ENCODE peak calls at places on chromosomes 2 and 18, in nine cellular contexts. One of them, this sample, is unnamed.

GRCh38 chr2:235607541-235608199 is 113.8 kb downstream of the AGAP1 start:
- DNase-seq in HCT116: no peak
- DNase-seq in GM12878: no peak
- DNase-seq in SK-N-SH: no peak
- DNase-seq in WTC11: no peak
- DNase-seq in A549: no peak
- DNase-seq in endothelial cell of umbilical vein: no peak
- DNase-seq in HepG2: no peak
- DNase-seq in K562: no peak
- DNase-seq in this sample: no peak

GRCh38 chr2:6525371-6525770 is 340.3 kb downstream of the CMPK2 start:
- DNase-seq in SK-N-SH: peak
- DNase-seq in WTC11: no peak
- DNase-seq in GM12878: no peak
- DNase-seq in A549: no peak
- DNase-seq in endothelial cell of umbilical vein: no peak
- DNase-seq in HepG2: no peak
- DNase-seq in K562: no peak
- DNase-seq in HCT116: no peak
- DNase-seq in this sample: no peak

GRCh38 chr2:79935771-79936657 is 368.5 kb downstream of the LRRTM1 start:
- DNase-seq in GM12878: no peak
- DNase-seq in WTC11: peak
- DNase-seq in SK-N-SH: peak
- DNase-seq in endothelial cell of umbilical vein: peak
- DNase-seq in K562: peak
- DNase-seq in HCT116: no peak
- DNase-seq in A549: peak
- DNase-seq in HepG2: peak
- DNase-seq in this sample: peak

GRCh38 chr2:95347681-95348608 is 50.8 kb downstream of the KCNIP3 start:
- DNase-seq in A549: no peak
- DNase-seq in SK-N-SH: no peak
- DNase-seq in HCT116: no peak
- DNase-seq in WTC11: no peak
- DNase-seq in HepG2: no peak
- DNase-seq in GM12878: no peak
- DNase-seq in K562: no peak
- DNase-seq in endothelial cell of umbilical vein: no peak
- DNase-seq in this sample: no peak

GRCh38 chr2:105371810-105372209 is 27.0 kb downstream of the FHL2 start:
- DNase-seq in HepG2: no peak
- DNase-seq in GM12878: no peak
- DNase-seq in SK-N-SH: no peak
- DNase-seq in WTC11: no peak
- DNase-seq in K562: no peak
- DNase-seq in A549: no peak
- DNase-seq in endothelial cell of umbilical vein: peak
- DNase-seq in HCT116: no peak
- DNase-seq in this sample: no peak

GRCh38 chr2:47052847-47053246 is 102.3 kb downstream of the STPG4 start:
- DNase-seq in SK-N-SH: no peak
- DNase-seq in K562: no peak
- DNase-seq in WTC11: no peak
- DNase-seq in GM12878: no peak
- DNase-seq in HepG2: no peak
- DNase-seq in A549: no peak
- DNase-seq in HCT116: no peak
- DNase-seq in endothelial cell of umbilical vein: no peak
- DNase-seq in this sample: no peak

GRCh38 chr2:241321911-241322310 is 6.2 kb downstream of the SEPTIN2 start:
- DNase-seq in WTC11: no peak
- DNase-seq in endothelial cell of umbilical vein: peak
- DNase-seq in HCT116: no peak
- DNase-seq in K562: no peak
- DNase-seq in A549: no peak
- DNase-seq in GM12878: no peak
- DNase-seq in SK-N-SH: no peak
- DNase-seq in HepG2: no peak
- DNase-seq in this sample: no peak

GRCh38 chr18:22302152-22302551 is 115.6 kb downstream of the CTAGE1 start:
- DNase-seq in WTC11: no peak
- DNase-seq in HCT116: no peak
- DNase-seq in GM12878: no peak
- DNase-seq in HepG2: no peak
- DNase-seq in A549: no peak
- DNase-seq in K562: no peak
- DNase-seq in endothelial cell of umbilical vein: no peak
- DNase-seq in SK-N-SH: no peak
- DNase-seq in this sample: peak

GRCh38 chr2:43136862-43137261 is 89.5 kb downstream of the ZFP36L2 start:
- DNase-seq in K562: no peak
- DNase-seq in HepG2: no peak
- DNase-seq in SK-N-SH: peak
- DNase-seq in GM12878: no peak
- DNase-seq in WTC11: no peak
- DNase-seq in endothelial cell of umbilical vein: no peak
- DNase-seq in A549: no peak
- DNase-seq in HCT116: no peak
- DNase-seq in this sample: peak

DNA sequence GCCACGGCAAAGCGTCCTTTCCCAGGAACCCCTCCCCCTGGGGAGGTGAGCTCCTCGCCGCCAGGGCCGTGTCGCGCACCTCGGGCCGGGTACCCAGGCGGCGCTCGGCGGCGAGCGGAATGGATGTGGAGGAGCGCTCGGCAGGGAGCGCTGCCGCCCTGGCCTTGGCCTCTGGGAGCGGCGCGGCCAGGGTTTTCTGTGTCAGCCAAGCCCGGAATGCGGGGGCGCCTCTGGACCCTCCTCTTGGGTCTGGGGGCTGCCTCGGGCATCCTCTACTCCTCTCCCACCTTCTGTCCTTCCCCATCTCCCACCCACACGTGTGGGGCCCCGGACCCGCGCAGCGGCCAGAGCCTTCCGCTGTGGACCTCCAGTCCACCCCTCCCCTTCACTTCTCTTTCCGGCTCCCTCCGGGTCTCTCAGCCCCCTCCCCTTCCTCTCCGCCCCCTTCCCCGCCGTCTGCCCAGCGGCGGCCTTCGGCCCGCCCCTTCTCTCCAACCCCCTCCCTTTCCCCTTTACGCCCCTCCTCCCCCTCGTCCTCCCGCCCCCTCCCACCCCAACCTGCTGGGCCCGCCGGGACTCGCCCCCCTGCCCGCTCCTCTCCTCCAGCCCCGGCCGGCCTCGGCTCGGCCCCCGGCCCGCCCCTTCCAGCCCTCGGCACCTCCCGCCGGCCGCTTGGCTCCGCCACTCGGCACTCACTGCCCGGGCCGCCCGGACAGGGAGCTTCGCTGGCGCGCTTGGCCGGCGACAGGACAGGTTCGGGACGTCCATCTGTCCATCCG is at the start of gene MERTK:
- DNase-seq in HepG2: peak
- DNase-seq in WTC11: peak
- DNase-seq in K562: peak
- DNase-seq in SK-N-SH: peak
- DNase-seq in HCT116: peak
- DNase-seq in GM12878: no peak
- DNase-seq in endothelial cell of umbilical vein: peak
- DNase-seq in A549: peak
- DNase-seq in this sample: peak
- TF ChIP-seq CTCF in HepG2: peak
- TF ChIP-seq CTCF in WTC11: no peak
- TF ChIP-seq CTCF in K562: peak
- TF ChIP-seq CTCF in SK-N-SH: peak
- TF ChIP-seq CTCF in HCT116: peak
- TF ChIP-seq CTCF in GM12878: peak
- TF ChIP-seq CTCF in endothelial cell of umbilical vein: peak
- TF ChIP-seq CTCF in A549: peak
- TF ChIP-seq CTCF in this sample: peak

DNA sequence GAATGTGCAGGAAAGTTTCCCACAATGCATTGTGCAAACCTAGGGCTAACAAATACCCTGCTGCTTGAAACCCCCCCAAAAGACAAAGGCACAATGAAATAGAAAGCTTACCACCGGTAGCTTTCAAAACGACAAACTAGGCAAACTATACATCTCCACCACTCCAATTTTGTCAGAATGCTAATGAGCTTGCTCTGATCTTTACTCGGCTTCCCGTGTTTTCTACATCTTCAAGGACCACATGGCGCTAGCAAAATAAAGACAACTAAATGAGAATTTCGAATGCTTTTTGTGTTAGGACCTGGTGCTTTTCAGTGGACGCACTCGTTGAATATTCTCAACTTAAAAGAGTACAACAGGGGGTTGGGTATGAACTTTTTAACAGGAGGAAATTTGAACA is 37.2 kb upstream of the OTX1 start:
- DNase-seq in WTC11: no peak
- DNase-seq in HCT116: no peak
- DNase-seq in K562: no peak
- DNase-seq in GM12878: no peak
- DNase-seq in endothelial cell of umbilical vein: no peak
- DNase-seq in A549: no peak
- DNase-seq in HepG2: no peak
- DNase-seq in SK-N-SH: no peak
- DNase-seq in this sample: no peak
- TF ChIP-seq MAX in WTC11: no peak
- TF ChIP-seq MAX in HCT116: no peak
- TF ChIP-seq MAX in K562: no peak
- TF ChIP-seq MAX in GM12878: no peak
- TF ChIP-seq MAX in endothelial cell of umbilical vein: no peak
- TF ChIP-seq MAX in A549: no peak
- TF ChIP-seq MAX in HepG2: no peak
- TF ChIP-seq MAX in SK-N-SH: no peak
- TF ChIP-seq MAX in this sample: no peak

GRCh38 chr2:37000988-37001556 is 34.7 kb upstream of the STRN start:
- DNase-seq in endothelial cell of umbilical vein: no peak
- DNase-seq in HCT116: no peak
- DNase-seq in HepG2: no peak
- DNase-seq in GM12878: no peak
- DNase-seq in SK-N-SH: no peak
- DNase-seq in A549: no peak
- DNase-seq in WTC11: no peak
- DNase-seq in K562: no peak
- DNase-seq in this sample: no peak

GRCh38 chr2:37011126-37011525 is 44.8 kb upstream of the STRN start:
- DNase-seq in HepG2: no peak
- DNase-seq in GM12878: peak
- DNase-seq in A549: no peak
- DNase-seq in K562: no peak
- DNase-seq in HCT116: no peak
- DNase-seq in SK-N-SH: no peak
- DNase-seq in endothelial cell of umbilical vein: peak
- DNase-seq in WTC11: no peak
- DNase-seq in this sample: no peak

GRCh38 chr2:37000273-37000780 is 34.0 kb upstream of the STRN start:
- DNase-seq in SK-N-SH: no peak
- DNase-seq in HCT116: no peak
- DNase-seq in endothelial cell of umbilical vein: peak
- DNase-seq in K562: no peak
- DNase-seq in HepG2: no peak
- DNase-seq in GM12878: no peak
- DNase-seq in A549: peak
- DNase-seq in WTC11: no peak
- DNase-seq in this sample: no peak

DNA sequence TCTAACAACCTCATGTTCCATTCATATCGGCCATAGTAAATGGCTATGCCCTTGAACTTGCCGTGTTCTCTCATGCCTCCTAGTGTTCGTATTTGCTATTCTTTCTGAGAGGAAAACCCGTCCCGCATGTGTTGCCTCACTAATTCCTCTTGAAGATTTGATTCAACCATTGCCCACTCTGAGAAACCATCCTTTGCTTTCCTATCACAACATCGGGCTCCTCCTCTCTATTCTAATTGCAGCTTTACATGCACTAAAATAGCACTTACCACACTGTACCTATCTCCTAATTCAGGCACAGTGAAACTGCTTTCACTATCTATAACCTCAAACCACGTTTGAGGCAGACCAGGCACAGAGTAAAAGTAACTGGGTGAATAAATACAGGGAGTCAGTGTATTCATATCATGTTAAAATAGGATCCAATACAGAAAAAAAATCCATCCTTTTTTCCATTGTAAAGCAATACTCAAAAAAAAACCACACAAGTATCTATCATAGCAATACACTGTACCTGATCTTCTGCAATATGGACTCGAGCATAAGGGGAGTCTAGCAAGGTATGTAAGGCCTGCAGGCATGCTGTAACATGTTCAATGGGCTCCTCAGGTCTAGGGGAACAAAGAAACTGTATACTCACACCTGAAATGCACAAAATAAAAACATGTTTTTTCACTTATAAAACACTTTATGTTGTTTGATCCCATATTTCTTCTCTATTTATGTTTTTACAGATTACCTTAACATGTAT is 39.0 kb upstream of the STRN start:
- DNase-seq in WTC11: no peak
- DNase-seq in HepG2: peak
- DNase-seq in A549: peak
- DNase-seq in HCT116: no peak
- DNase-seq in SK-N-SH: peak
- DNase-seq in GM12878: peak
- DNase-seq in K562: no peak
- DNase-seq in endothelial cell of umbilical vein: peak
- DNase-seq in this sample: peak
- TF ChIP-seq CTCF in WTC11: no peak
- TF ChIP-seq CTCF in HepG2: peak
- TF ChIP-seq CTCF in A549: peak
- TF ChIP-seq CTCF in HCT116: peak
- TF ChIP-seq CTCF in SK-N-SH: peak
- TF ChIP-seq CTCF in GM12878: peak
- TF ChIP-seq CTCF in K562: peak
- TF ChIP-seq CTCF in endothelial cell of umbilical vein: peak
- TF ChIP-seq CTCF in this sample: peak

DNA sequence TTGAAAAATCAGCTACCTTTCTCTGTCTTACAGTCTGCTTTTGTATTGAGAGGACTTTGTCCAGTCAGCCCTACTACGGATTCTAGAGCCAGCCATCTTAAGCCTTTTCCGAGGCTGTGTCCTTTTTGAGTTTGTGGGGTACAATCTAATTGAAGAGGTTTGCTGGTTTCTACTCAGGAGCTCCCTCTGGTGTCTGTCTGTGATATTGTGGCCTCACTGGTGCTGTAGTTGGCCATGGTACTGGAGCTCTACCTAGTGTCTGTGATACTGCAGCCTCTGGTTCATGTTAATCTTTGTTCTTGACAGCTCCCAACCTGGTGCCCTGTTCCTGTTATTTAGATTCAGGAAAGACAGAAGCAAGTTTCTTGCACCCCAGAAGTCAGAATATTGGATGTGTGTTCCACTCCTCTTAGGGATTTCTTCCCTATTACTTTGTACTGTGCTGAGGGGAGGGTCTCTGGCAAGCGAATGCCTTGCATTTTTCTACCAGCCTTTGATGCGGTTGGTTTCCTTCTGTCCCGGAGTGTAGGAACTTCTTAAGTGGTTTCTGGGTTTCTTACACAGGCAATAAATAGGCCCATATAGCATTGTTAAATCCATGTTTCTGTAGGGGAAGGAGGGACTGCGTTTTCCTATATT is 78.5 kb downstream of the ACSL3 start:
- DNase-seq in endothelial cell of umbilical vein: peak
- DNase-seq in K562: peak
- DNase-seq in HCT116: peak
- DNase-seq in GM12878: peak
- DNase-seq in WTC11: peak
- DNase-seq in A549: peak
- DNase-seq in SK-N-SH: peak
- DNase-seq in HepG2: peak
- DNase-seq in this sample: peak
- TF ChIP-seq MAX in endothelial cell of umbilical vein: no peak
- TF ChIP-seq MAX in K562: no peak
- TF ChIP-seq MAX in HCT116: no peak
- TF ChIP-seq MAX in GM12878: no peak
- TF ChIP-seq MAX in WTC11: no peak
- TF ChIP-seq MAX in A549: no peak
- TF ChIP-seq MAX in SK-N-SH: no peak
- TF ChIP-seq MAX in HepG2: no peak
- TF ChIP-seq MAX in this sample: no peak

This sample was measured in NB4.